ENCODE peak calls at places on chromosomes 7 and 10, in five cellular contexts. X is WTC11, B is endothelial cell, I is IMR-90, H is right lobe of liver. P is an unnamed sample.

GRCh38 chr7:157807510-157807909 is 470.7 kb downstream of the DNAJB6 start:
- DNase-seq in X (no peak), B (no peak), I (no peak), H (no peak), P (peak; percentile 48)

GRCh38 chr10:132220061-132220460 is 33.3 kb downstream of the DPYSL4 start:
- DNase-seq in X (no peak), B (no peak), I (no peak), H (no peak), P (no peak)

GRCh38 chr7:4745971-4746919 is 29.2 kb upstream of the AP5Z1 start:
- DNase-seq in X (no peak), B (no peak), I (peak; percentile 83), H (no peak), P (peak; percentile 48)

GRCh38 chr10:78457804-78458483 is 424.3 kb downstream of the RPS24 start:
- DNase-seq in X (no peak), B (no peak), I (peak; percentile 90), H (no peak), P (peak; percentile 97)

GRCh38 chr7:142669074-142669654 is 80.1 kb upstream of the PRSS1 start:
- DNase-seq in X (no peak), B (no peak), I (peak; percentile 3), H (no peak), P (no peak)

GRCh38 chr10:605632-606325 is 83.7 kb downstream of the DIP2C start:
- DNase-seq in X (no peak), B (no peak), I (no peak), H (no peak), P (no peak)

GRCh38 chr7:29328050-29328449 is 133.5 kb downstream of the CHN2 start:
- DNase-seq in X (no peak), B (no peak), I (no peak), H (no peak), P (no peak)

GRCh38 chr7:103381280-103382061 is 34.0 kb downstream of the PSMC2 start:
- DNase-seq in X (no peak), B (no peak), I (no peak), H (no peak), P (no peak)

GRCh38 chr10:10685566-10685965 is 332.1 kb upstream of the CELF2 start:
- DNase-seq in X (no peak), B (no peak), I (no peak), H (no peak), P (no peak)

GRCh38 chr7:137245186-137245585 is 98.3 kb downstream of the PTN start:
- DNase-seq in X (no peak), B (no peak), I (peak; percentile 35), H (no peak), P (no peak)

GRCh38 chr7:136102881-136103280 is 125.7 kb upstream of the MTPN start:
- DNase-seq in X (no peak), B (no peak), I (no peak), H (no peak), P (no peak)

GRCh38 chr7:6323936-6324701 is 51.7 kb upstream of the CYTH3 start:
- DNase-seq in X (no peak), B (no peak), I (no peak), H (no peak), P (peak; percentile 6)

GRCh38 chr10:23362879-23363787 is 18.5 kb upstream of the C10orf67 start:
- DNase-seq in X (no peak), B (no peak), I (no peak), H (no peak), P (no peak)

GRCh38 chr7:14639801-14640200 is 262.8 kb downstream of the DGKB start:
- DNase-seq in X (no peak), B (no peak), I (no peak), H (no peak), P (peak; percentile 6)

GRCh38 chr7:69232445-69233376 is 365.6 kb upstream of the AUTS2 start:
- DNase-seq in X (peak; percentile 68), B (no peak), I (no peak), H (no peak), P (no peak)

GRCh38 chr7:143008007-143008901 is 18.7 kb downstream of the OR9A2 start:
- DNase-seq in X (peak; percentile 88), B (peak; percentile 90), I (peak; percentile 41), H (peak; percentile 78), P (no peak)

GRCh38 chr7:1787241-1787640 is 117.2 kb downstream of the ELFN1 start:
- DNase-seq in X (no peak), B (no peak), I (no peak), H (no peak), P (no peak)

DNA sequence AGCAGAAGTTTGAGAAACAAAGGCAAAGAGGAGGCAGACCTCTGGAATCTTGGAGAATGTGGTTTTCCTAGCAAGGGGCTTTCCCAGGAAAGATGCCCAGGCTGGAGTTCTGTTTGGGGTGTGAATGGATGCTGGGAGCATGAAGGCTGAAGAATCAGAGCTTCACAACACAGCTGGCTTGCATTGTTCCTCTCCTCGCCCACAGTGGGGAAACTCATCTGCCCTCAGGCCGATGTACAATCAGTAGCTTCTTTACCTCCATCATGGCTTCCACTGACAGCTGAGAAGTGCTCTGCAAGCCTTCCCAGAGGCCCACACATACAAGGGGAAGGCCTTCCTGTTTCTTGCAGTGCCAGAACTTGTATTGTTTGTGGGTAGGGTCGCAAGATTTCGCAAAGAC is 90.8 kb upstream of the HECTD2 start:
- DNase-seq in X (no peak), B (no peak), I (no peak), H (no peak), P (no peak)
- TF ChIP-seq CTCF in X (no peak), B (no peak), I (no peak), H (no peak), P (no peak)

GRCh38 chr7:30888783-30889182 is 22.9 kb upstream of the AQP1 start:
- DNase-seq in X (no peak), B (no peak), I (peak; percentile 86), H (no peak), P (peak; percentile 94)
- TF ChIP-seq CTCF in X (no peak), B (no peak), I (no peak), H (no peak), P (no peak)

DNA sequence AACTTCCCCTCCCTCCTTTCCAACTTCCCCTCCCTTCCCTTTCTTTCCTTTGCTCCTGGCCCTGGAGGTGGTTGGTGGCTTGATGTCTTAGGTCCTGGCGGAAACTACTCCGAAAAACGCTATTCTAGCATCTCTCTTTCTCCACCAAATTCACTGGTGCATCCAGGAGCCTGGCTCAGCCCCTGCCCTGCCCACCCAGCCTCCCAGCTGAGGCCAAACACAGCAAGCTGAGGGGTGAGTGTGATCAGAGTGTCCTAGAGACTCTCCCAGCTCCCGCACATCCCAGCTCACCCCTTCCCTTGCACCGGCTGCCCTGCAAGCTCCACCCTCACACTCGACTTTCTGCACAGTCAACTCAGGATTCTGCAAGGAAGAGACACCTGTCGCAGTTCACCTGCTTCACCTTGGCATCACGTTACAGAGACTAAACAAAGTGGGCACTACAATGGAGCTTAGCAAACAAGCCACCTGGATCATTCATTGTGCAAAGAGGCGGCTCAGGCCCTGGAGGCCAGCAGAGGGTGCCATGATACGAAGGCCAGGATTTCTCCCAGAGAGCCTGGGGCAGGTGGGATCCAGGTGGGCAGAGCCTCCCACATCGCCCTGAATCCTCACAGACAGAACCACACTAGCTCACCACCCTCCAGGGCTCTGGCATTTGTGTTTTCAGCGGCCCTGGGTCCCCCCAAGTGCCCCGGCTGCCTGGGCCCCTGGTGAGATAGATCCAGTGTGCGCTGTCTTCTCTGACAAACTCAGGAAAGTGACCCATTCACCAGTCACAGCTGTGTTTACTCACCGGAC is 169.7 kb downstream of the TCERG1L start:
- DNase-seq in X (no peak), B (no peak), I (no peak), H (no peak), P (no peak)
- TF ChIP-seq CTCF in X (no peak), B (no peak), I (no peak), H (no peak), P (no peak)

DNA sequence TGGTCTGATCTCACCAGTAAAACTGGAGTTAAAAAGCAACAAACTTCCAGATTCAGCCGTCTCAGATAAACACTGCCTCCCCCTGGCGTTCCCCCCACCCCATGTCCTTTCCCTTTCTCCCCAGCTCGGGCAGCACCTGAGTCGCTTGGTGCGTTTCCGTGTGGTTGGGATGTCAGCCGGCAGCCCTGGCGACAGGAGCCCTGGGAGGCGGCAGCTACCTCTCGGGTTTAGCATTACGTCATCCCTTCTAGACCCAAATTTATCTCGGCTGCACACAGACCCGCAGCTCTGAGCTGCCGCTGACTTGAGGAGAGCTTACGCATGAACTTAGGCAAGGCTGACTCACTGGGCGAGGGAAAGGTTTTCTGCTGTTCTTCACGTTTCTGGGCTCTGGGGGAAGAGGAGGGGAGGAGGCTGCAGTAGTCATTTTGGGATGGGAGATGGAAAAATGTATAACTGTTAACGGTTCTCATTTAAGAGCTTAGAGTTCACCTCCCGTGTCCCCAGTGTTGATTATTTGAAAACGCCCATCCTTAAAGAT is 14.4 kb downstream of the MXI1 start:
- DNase-seq in X (peak; percentile 68), B (peak; percentile 18), I (peak; percentile 98), H (no peak), P (peak; percentile 94)
- TF ChIP-seq CTCF in X (no peak), B (no peak), I (peak; percentile 18), H (no peak), P (no peak)

GRCh38 chr10:102538811-102539210 is 35.0 kb downstream of the SUFU start:
- DNase-seq in X (no peak), B (no peak), I (no peak), H (no peak), P (no peak)

GRCh38 chr10:102542800-102543418 is 39.1 kb downstream of the SUFU start:
- DNase-seq in X (no peak), B (no peak), I (peak; percentile 89), H (no peak), P (peak; percentile 62)

GRCh38 chr10:102537367-102537766 is 33.6 kb downstream of the SUFU start:
- DNase-seq in X (no peak), B (no peak), I (no peak), H (no peak), P (no peak)

GRCh38 chr10:102537948-102538347 is 34.2 kb downstream of the SUFU start:
- DNase-seq in X (no peak), B (no peak), I (no peak), H (no peak), P (no peak)

GRCh38 chr10:102540023-102540422 is 36.3 kb downstream of the SUFU start:
- DNase-seq in X (no peak), B (no peak), I (peak; percentile 30), H (no peak), P (no peak)
- TF ChIP-seq CTCF in X (no peak), B (peak; percentile 38), I (peak; percentile 39), H (peak; percentile 28), P (peak; percentile 47)

DNA sequence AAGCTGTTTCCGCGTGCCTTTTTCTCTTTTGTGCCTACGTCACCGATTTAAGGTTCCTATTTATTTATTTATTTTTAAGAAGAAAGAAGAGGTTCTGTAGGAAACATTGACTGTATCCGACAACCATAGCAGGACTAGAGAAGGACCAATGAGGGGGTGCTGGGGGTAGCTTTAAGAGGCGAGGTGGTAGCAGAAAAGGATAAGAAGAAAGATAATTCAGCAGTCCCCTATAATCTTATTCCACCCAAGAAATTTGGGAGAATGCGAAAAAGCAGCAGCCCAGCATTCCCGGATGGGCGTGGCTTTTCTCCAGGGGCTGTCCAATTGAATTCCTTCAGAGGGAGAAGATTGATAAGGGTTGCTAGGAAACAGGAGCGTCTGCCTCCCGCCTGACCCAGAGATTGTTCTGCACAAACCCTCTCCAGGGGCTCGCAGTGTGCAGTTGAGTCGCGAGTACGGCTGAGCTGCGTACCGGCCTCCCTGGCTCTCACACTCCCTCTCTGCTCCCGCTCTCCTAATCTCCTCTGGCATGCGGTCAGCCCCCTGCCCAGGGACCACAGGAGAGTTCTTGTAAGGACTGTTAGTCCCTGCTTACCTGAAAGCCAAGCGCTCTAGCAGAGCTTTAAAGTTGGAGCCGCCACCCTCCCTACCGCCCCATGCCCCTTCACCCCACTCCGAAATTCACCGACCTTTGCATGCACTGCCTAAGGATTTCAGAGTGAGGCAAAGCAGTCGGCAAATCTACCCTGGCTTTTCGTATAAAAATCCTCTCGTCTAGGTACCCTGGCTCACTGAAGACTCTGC is at the start of gene GRM3:
- DNase-seq in X (peak; percentile 74), B (peak; percentile 59), I (no peak), H (no peak), P (no peak)
- TF ChIP-seq CTCF in X (no peak), B (no peak), I (no peak), H (no peak), P (no peak)

P was measured in astrocyte.